ENCODE peak calls at places on chromosome 17, in nine cellular contexts. E is IMR-90, B is uterus, I is HepG2, C is H1, W is body of pancreas, G is stomach, F is tibial nerve, S is GM12891. V is an unnamed sample.

GRCh38 chr17:69712801-69713311 is 298.4 kb downstream of the MAP2K6 start:
- DNase-seq in E (no peak), B (no peak), I (no peak), C (no peak), W (no peak), G (no peak), F (no peak), S (no peak), V (no peak)

GRCh38 chr17:27326051-27326450 is 32.1 kb downstream of the WSB1 start:
- DNase-seq in E (no peak), B (no peak), I (no peak), C (no peak), W (no peak), G (no peak), F (no peak), S (no peak), V (no peak)

GRCh38 chr17:17665255-17665654 is 16.0 kb upstream of the RAI1 start:
- DNase-seq in E (no peak), B (no peak), I (no peak), C (no peak), W (no peak), G (no peak), F (no peak), S (no peak), V (no peak)

GRCh38 chr17:36133629-36134259 is 30.1 kb downstream of the CCL4 start:
- DNase-seq in E (no peak), B (no peak), I (peak; percentile 81), C (no peak), W (peak; percentile 53), G (no peak), F (no peak), S (no peak), V (no peak)

GRCh38 chr17:37701424-37702020 is 43.3 kb downstream of the HNF1B start:
- DNase-seq in E (no peak), B (no peak), I (no peak), C (peak; percentile 85), W (peak; percentile 65), G (peak; percentile 63), F (no peak), S (peak; percentile 31), V (peak; percentile 30)

GRCh38 chr17:3683054-3683511 is 12.9 kb downstream of the P2RX5 start:
- DNase-seq in E (no peak), B (no peak), I (peak; percentile 27), C (peak; percentile 84), W (no peak), G (peak; percentile 47), F (no peak), S (peak; percentile 92), V (no peak)

GRCh38 chr17:39704821-39705551 is 5.1 kb downstream of the ERBB2 start:
- DNase-seq in E (peak; percentile 50), B (no peak), I (no peak), C (peak; percentile 63), W (peak; percentile 31), G (peak; percentile 77), F (no peak), S (no peak), V (no peak)

GRCh38 chr17:74426551-74427047 is 5.3 kb upstream of the GPRC5C start:
- DNase-seq in E (no peak), B (no peak), I (no peak), C (no peak), W (no peak), G (no peak), F (no peak), S (no peak), V (no peak)

GRCh38 chr17:48626470-48627241 is 498 bp upstream of the HOXB9 start:
- DNase-seq in E (peak; percentile 47), B (no peak), I (no peak), C (no peak), W (no peak), G (no peak), F (no peak), S (no peak), V (no peak)

DNA sequence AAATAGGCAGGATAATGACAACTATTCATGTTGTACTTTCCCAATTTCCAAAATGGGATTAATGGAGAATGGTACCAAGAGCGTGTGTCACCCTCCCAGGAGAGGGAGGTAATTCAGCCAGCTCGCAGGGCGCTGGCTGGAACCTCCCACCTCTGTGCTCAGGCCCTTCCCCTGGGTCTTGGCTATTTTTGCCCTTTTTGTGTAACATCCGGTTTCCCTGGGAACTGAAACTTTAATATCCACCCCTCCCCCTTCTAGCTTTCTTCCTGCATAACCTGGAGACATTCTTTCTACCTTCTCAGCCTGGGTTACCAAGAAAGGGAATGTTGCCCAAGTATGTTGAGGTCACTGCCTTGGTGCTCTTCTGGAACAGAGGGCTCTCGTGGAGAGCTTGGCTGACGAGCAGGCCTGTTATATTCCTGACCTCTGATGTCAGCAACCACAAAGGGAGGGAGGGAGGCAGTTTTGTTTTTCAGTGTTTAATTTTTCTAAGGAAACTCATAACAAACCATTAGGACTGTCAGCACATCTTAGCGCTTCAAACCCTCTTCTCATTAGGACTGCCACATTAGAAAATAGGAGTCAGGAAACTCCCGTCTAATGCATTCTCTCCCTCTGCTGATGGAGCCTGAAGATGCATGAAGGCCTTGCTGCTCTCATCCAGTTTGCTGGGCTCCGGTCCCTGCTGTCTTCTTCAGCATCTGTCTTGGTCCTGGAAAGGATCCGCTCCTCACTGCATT is 25.6 kb downstream of the ITGB3 start:
- DNase-seq in E (peak; percentile 97), B (peak; percentile 84), I (no peak), C (no peak), W (peak; percentile 39), G (peak; percentile 36), F (peak; percentile 62), S (peak; percentile 61), V (no peak)
- TF ChIP-seq POLR2A in E (no peak), B (peak; percentile 36), I (no peak), C (no peak), W (no peak), G (no peak), F (no peak), S (no peak), V (no peak)

DNA sequence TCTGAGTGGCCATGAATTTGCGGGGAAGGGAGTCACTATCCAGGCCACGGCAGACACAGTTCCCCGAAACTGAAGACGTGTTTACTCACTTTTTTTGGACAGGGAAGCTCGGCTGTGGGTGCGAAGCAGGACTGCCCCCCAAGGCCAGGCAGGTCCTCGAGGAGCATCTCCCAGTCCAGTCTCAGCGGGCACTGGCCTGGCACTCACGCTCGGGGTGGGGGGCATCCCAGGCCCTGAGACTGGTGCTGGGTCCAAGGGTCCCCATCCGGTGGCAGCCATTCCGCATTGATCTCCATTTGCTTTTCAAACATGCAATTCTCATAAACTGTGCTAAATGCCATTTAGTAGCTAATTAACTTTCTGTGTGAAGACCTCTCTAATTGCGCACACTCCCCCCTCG is 50.3 kb downstream of the TBC1D16 start:
- DNase-seq in E (no peak), B (peak; percentile 10), I (no peak), C (no peak), W (no peak), G (no peak), F (no peak), S (no peak), V (no peak)
- TF ChIP-seq POLR2A in E (no peak), B (no peak), I (no peak), C (no peak), W (no peak), G (no peak), F (no peak), S (no peak), V (no peak)

GRCh38 chr17:81664051-81664470 is 2.3 kb downstream of the OXLD1 start:
- DNase-seq in E (no peak), B (no peak), I (no peak), C (no peak), W (no peak), G (no peak), F (no peak), S (no peak), V (no peak)

GRCh38 chr17:81665205-81666091 is 957 bp downstream of the OXLD1 start:
- DNase-seq in E (peak; percentile 6), B (no peak), I (peak; percentile 47), C (no peak), W (peak; percentile 16), G (no peak), F (no peak), S (peak; percentile 67), V (peak; percentile 30)

GRCh38 chr17:81667754-81668153 is 1.2 kb downstream of the CCDC137 start:
- DNase-seq in E (no peak), B (no peak), I (no peak), C (no peak), W (no peak), G (no peak), F (no peak), S (no peak), V (no peak)

GRCh38 chr17:81666092-81666341 is 388 bp downstream of the OXLD1 start:
- DNase-seq in E (peak; percentile 9), B (no peak), I (peak; percentile 36), C (no peak), W (no peak), G (no peak), F (no peak), S (no peak), V (no peak)

DNA sequence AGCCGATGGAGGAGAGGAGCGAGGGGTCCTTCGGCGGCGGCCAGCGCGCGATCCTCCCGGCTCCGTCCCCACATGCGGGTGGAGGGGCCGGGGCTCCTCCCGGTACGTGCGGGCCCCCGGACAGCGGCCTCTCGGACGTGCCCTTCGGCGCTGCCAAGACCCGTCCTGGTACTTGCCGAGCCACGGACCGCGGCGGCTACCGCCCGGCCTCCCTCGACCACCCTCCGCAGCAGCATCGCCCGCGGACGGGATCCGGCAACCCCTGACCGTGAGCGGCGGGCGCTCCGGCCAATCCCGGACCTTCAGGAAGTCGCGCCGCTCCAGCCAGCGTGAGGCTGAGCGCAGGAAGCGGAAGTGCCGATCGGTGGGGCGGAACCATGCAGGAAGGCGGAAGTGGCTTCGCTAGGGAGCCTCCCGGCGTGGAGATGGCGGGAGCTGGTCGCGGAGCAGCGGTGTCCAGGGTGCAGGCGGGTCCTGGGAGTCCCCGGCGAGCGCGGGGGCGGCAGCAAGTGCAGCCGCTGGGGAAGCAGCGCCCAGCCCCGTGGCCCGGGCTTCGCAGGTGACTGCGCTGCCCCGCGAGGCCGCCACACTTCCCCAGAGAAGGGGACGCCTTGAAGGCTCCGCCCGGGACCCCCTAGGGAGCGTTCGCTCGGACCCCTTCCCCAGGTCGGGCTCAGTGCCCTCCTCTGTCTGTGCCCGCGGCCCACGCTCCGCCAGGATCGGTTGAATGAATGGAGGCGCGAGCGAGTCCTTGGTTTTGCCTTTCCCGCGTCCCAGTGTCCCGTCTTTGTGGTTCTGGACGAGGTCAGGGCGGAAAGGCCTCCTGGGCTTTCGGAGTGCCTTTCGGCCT is at the start of the genes CCDC137 and OXLD1:
- DNase-seq in E (peak; percentile 96), B (peak; percentile 95), I (peak; percentile 94), C (peak; percentile 93), W (peak; percentile 96), G (peak; percentile 98), F (peak; percentile 91), S (peak; percentile 98), V (peak; percentile 96)
- TF ChIP-seq POLR2A in E (peak; percentile 81), B (peak; percentile 45), I (peak; percentile 97), C (peak; percentile 96), W (peak; percentile 88), G (peak; percentile 82), F (peak; percentile 28), S (peak; percentile 97), V (peak; percentile 64)

DNA sequence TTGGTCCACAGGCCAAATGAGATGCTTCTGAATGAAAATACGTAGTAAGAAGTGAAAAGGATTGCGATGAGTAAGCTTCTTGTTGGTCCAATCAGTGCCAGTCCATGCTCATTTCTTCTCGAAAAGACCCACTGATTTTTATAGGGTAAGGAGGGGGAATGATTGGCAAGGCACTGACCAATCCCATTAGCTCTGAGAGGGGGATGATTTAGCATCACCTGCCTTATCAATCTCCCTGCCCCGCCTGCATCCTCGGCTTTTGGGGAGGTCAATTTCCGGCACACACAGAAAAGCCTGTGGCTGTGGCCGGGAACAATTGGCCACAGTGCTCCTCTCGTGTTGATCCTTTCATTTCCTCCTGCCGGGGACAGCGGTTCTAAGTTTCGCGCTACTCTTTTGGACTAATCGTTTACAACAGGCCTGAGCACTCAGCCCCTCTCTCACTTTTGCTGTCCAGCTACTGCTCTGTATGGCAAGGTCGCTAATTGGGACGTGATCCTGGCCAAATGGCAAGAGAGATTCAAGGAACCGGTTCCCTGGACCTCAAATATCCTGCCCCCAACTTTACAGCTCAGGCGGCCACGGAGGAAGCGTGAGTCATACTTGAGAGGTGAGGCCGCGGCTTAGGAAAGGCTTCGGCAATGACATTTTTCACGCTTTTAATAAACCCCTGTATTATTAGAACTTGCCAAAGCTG is 43.1 kb downstream of the TBX4 start:
- DNase-seq in E (peak; percentile 33), B (no peak), I (no peak), C (no peak), W (no peak), G (no peak), F (no peak), S (no peak), V (peak; percentile 85)
- TF ChIP-seq POLR2A in E (no peak), B (no peak), I (no peak), C (no peak), W (no peak), G (no peak), F (no peak), S (no peak), V (no peak)

V was measured in adrenal gland.